ENCODE peak calls at places on chromosomes 11 and 22, in ten cellular contexts. L, U, Z, T, C, E, A, X, P and B are unnamed samples.

GRCh38 chr11:2803186-2804057 is 82.2 kb downstream of the CDKN1C start:
- DNase-seq in Z (no peak), U (no peak), A (no peak), C (no peak), P (no peak), X (peak), T (peak), L (no peak), E (no peak), B (no peak)

GRCh38 chr11:10514210-10514609 is 26.8 kb downstream of the RNF141 start:
- DNase-seq in A (no peak), E (no peak), L (no peak), P (no peak), Z (peak), T (no peak), U (no peak), C (no peak), X (no peak), B (no peak)

GRCh38 chr11:122721201-122721963 is 65.9 kb downstream of the UBASH3B start:
- DNase-seq in X (no peak), T (no peak), C (no peak), P (no peak), U (no peak), E (no peak), L (no peak), A (no peak), Z (no peak), B (no peak)

GRCh38 chr11:110174645-110175310 is 81.6 kb downstream of the ZC3H12C start:
- DNase-seq in Z (no peak), L (no peak), X (no peak), T (no peak), C (no peak), P (no peak), A (no peak), E (no peak), U (no peak), B (no peak)

GRCh38 chr11:1151366-1152315 is 6.1 kb upstream of the MUC5AC start:
- DNase-seq in U (no peak), X (peak), E (no peak), C (no peak), L (no peak), T (no peak), Z (peak), A (no peak), P (no peak), B (peak)

GRCh38 chr11:130886704-130887103 is 29.6 kb downstream of the SNX19 start:
- DNase-seq in P (no peak), C (no peak), Z (no peak), T (no peak), X (no peak), L (no peak), A (no peak), U (no peak), E (no peak), B (no peak)

GRCh38 chr11:905952-906351 is 4.7 kb downstream of the CHID1 start:
- DNase-seq in Z (no peak), X (no peak), P (no peak), L (no peak), E (no peak), C (no peak), T (no peak), U (no peak), A (no peak), B (no peak)

GRCh38 chr22:21819183-21819770 is 48.2 kb downstream of the MAPK1 start:
- DNase-seq in P (no peak), U (no peak), T (no peak), C (no peak), X (no peak), Z (no peak), L (no peak), E (no peak), A (no peak), B (no peak)

GRCh38 chr11:120068114-120068573 is 69.8 kb downstream of the TRIM29 start:
- DNase-seq in P (no peak), E (peak), U (no peak), Z (peak), L (no peak), X (no peak), A (peak), T (no peak), C (no peak), B (peak)

GRCh38 chr22:37932821-37933578 is 20.4 kb downstream of the C22orf23 start:
- DNase-seq in U (no peak), T (no peak), A (no peak), X (peak), P (no peak), C (no peak), L (no peak), Z (no peak), E (no peak), B (no peak)

GRCh38 chr11:77147668-77148321 is 19.7 kb downstream of the MYO7A start:
- DNase-seq in E (peak), P (no peak), U (no peak), X (no peak), A (no peak), L (no peak), T (peak), C (peak), Z (no peak), B (no peak)

GRCh38 chr11:113664981-113665710 is 41.0 kb downstream of the TMPRSS5 start:
- DNase-seq in C (no peak), U (no peak), L (no peak), A (no peak), P (no peak), E (no peak), T (no peak), X (no peak), Z (peak), B (no peak)

GRCh38 chr11:108253176-108253575 is 30.3 kb downstream of the ATM start:
- DNase-seq in X (no peak), A (no peak), T (no peak), C (no peak), E (no peak), U (no peak), P (no peak), Z (peak), L (no peak), B (no peak)

GRCh38 chr11:1218788-1219445 is 3.9 kb upstream of the MUC5B start:
- DNase-seq in T (peak), U (no peak), C (no peak), X (peak), P (no peak), L (no peak), A (no peak), Z (no peak), E (no peak), B (no peak)

GRCh38 chr11:13384837-13385417 is 78.1 kb downstream of the BTBD10 start:
- DNase-seq in T (no peak), P (peak), C (peak), L (peak), E (peak), Z (peak), A (peak), X (no peak), U (peak), B (peak)

GRCh38 chr22:19811811-19812771 is 42.6 kb downstream of the GNB1L start:
- DNase-seq in C (no peak), T (peak), X (no peak), Z (no peak), E (no peak), U (no peak), P (no peak), L (no peak), A (no peak), B (no peak)

GRCh38 chr11:32729976-32730375 is 64.5 kb downstream of the CCDC73 start:
- DNase-seq in Z (peak), L (no peak), U (no peak), A (no peak), E (no peak), P (no peak), C (peak), X (no peak), T (no peak), B (no peak)

GRCh38 chr11:100094121-100094865 is 592.8 kb upstream of the ARHGAP42 start:
- DNase-seq in L (no peak), A (no peak), T (no peak), X (no peak), P (no peak), U (no peak), C (no peak), Z (no peak), E (no peak), B (no peak)

GRCh38 chr22:30436196-30436595 is 10.6 kb downstream of the MTFP1 start:
- DNase-seq in U (no peak), P (no peak), L (no peak), Z (no peak), C (no peak), A (peak), E (no peak), T (no peak), X (no peak), B (no peak)

GRCh38 chr11:105344938-105345337 is 205.4 kb upstream of the CARD18 start:
- DNase-seq in E (no peak), A (no peak), U (no peak), L (no peak), C (no peak), Z (peak), T (no peak), X (no peak), P (no peak), B (no peak)

GRCh38 chr11:103051986-103052385 is 40.0 kb downstream of the DCUN1D5 start:
- DNase-seq in A (no peak), L (no peak), U (no peak), E (no peak), T (no peak), X (no peak), C (peak), Z (peak), P (no peak), B (no peak)

GRCh38 chr11:76810151-76810853 is 27.1 kb downstream of the TSKU start:
- DNase-seq in L (peak), X (no peak), C (no peak), E (peak), P (peak), Z (peak), U (no peak), A (peak), T (no peak), B (peak)

GRCh38 chr11:35614949-35615569 is 3.2 kb upstream of the FJX1 start:
- DNase-seq in C (no peak), P (no peak), U (no peak), A (no peak), Z (peak), T (no peak), E (no peak), X (no peak), L (no peak), B (no peak)

GRCh38 chr11:108511851-108512474 is 13.8 kb upstream of the POGLUT3 start:
- DNase-seq in C (peak), P (no peak), Z (peak), L (no peak), A (no peak), X (no peak), E (no peak), T (no peak), U (no peak), B (no peak)

GRCh38 chr11:77697865-77698264 is 60.3 kb upstream of the CLNS1A start:
- DNase-seq in E (no peak), L (no peak), C (no peak), X (no peak), A (no peak), T (no peak), U (no peak), Z (no peak), P (no peak), B (no peak)

GRCh38 chr11:706957-707816 is 1.2 kb downstream of the EPS8L2 start:
- DNase-seq in A (peak), T (peak), E (no peak), U (peak), X (peak), L (no peak), C (no peak), Z (peak), P (no peak), B (peak)

GRCh38 chr11:86355256-86355655 is 19.4 kb upstream of the CCDC81 start:
- DNase-seq in A (no peak), E (no peak), Z (no peak), X (no peak), T (no peak), P (no peak), U (no peak), C (no peak), L (no peak), B (no peak)
- TF ChIP-seq CTCF in A (no peak), E (no peak), Z (no peak), X (no peak), T (no peak), P (no peak), U (peak), C (no peak), L (no peak), B (no peak)

GRCh38 chr22:34344702-34345101 is 424.4 kb upstream of the LARGE1 start:
- DNase-seq in Z (no peak), A (no peak), P (no peak), L (no peak), E (no peak), X (no peak), T (no peak), C (no peak), U (no peak), B (no peak)
- TF ChIP-seq CTCF in Z (no peak), A (no peak), P (no peak), L (no peak), E (no peak), X (no peak), T (no peak), C (no peak), U (no peak), B (no peak)

DNA sequence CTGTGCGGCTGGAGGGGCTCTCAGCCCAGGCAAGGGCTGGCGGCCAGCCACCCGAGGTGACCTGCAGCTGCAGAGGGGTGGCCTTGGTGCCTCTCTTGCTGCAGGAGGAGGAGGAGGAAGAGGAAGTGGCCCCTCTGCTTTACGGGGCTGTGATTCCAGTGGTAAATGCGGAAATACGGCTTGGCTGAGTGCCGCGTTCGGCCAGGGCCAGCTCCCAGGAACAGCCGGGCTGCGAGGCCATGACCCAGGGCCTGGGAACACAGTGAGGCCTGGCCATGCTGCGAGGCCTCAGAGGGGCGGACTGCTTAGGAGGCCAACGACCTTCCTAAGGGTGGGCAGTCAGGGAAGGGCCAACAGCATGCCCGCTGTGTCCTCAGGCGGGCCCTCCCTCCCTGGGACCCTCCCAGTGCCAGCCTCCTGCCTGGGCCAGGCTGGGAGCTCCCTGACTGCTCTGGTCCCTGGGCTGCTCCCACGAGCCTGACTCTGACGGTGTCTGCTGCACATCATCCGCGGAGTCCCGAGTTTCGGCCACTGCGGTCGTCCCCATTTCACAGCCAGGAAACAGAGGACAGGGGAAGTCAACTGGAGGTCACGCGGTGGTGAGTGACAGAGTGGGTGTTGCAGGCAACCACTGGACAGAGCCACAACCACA is 20.8 kb upstream of the PPARA start:
- DNase-seq in P (no peak), X (peak), C (no peak), Z (no peak), T (peak), A (no peak), L (no peak), E (peak), U (no peak), B (no peak)
- TF ChIP-seq CTCF in P (no peak), X (no peak), C (no peak), Z (no peak), T (no peak), A (no peak), L (no peak), E (no peak), U (no peak), B (no peak)

DNA sequence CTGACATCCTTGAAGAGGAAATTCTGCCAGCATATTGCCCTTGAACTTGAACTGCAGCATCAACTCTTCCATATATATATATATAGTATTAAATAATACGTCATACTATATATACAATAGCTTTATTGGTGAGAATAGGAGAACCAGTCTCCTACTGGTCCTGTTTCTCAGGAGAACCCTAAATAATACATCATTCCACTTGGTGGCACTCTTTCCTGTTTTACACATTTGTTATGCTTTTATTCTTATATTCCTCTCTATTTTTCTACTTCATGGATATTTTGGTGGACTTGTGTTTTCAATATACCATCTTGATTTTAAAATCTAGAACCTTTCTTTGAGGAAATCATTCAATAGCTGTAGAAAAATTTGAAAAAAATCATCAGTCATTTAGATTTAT is 193.3 kb downstream of the TRPC6 start:
- DNase-seq in A (no peak), E (no peak), L (peak), X (no peak), U (no peak), C (no peak), T (no peak), P (no peak), Z (peak), B (no peak)
- TF ChIP-seq CTCF in A (peak), E (no peak), L (peak), X (peak), U (peak), C (peak), T (peak), P (no peak), Z (peak), B (no peak)